ENCODE peak calls at places on chromosomes 6 and 20, in seven cellular contexts. M, N, T, H, Q, I and R are unnamed samples.

GRCh38 chr20:62578294-62578897 is 63.9 kb upstream of the SLCO4A1 start:
- DNase-seq in M (no peak), N (no peak), T (no peak), H (no peak), Q (no peak), I (no peak), R (no peak)

GRCh38 chr6:43129434-43130194 is 41.5 kb upstream of the SRF start:
- DNase-seq in M (no peak), N (no peak), T (peak), H (no peak), Q (peak), I (peak), R (no peak)

GRCh38 chr6:1482381-1483166 is 93.2 kb downstream of the FOXF2 start:
- DNase-seq in M (peak), N (no peak), T (no peak), H (no peak), Q (peak), I (no peak), R (no peak)

GRCh38 chr20:44483112-44483511 is 7.4 kb downstream of the TTPAL start:
- DNase-seq in M (no peak), N (no peak), T (no peak), H (no peak), Q (no peak), I (no peak), R (no peak)

GRCh38 chr6:139240161-139241010 is 51.4 kb downstream of the TXLNB start:
- DNase-seq in M (no peak), N (no peak), T (peak), H (peak), Q (peak), I (no peak), R (no peak)

GRCh38 chr6:45922728-45923351 is 92.8 kb downstream of the CLIC5 start:
- DNase-seq in M (peak), N (peak), T (peak), H (peak), Q (peak), I (peak), R (peak)

GRCh38 chr6:34115396-34116314 is 30.2 kb downstream of the GRM4 start:
- DNase-seq in M (peak), N (peak), T (peak), H (no peak), Q (peak), I (peak), R (no peak)

GRCh38 chr6:67369679-67370078 is 1265.4 kb upstream of the ADGRB3 start:
- DNase-seq in M (no peak), N (no peak), T (no peak), H (no peak), Q (no peak), I (no peak), R (no peak)

GRCh38 chr6:38714239-38715015 is 684 bp upstream of the DNAH8 start:
- DNase-seq in M (no peak), N (no peak), T (no peak), H (no peak), Q (no peak), I (no peak), R (no peak)

GRCh38 chr6:147881432-147881831 is 372.9 kb downstream of the SAMD5 start:
- DNase-seq in M (no peak), N (no peak), T (no peak), H (no peak), Q (no peak), I (no peak), R (no peak)

GRCh38 chr6:4313044-4313686 is 177.8 kb upstream of the ECI2 start:
- DNase-seq in M (no peak), N (peak), T (peak), H (peak), Q (peak), I (peak), R (no peak)

GRCh38 chr6:133289733-133290306 is 48.7 kb downstream of the EYA4 start:
- DNase-seq in M (no peak), N (no peak), T (no peak), H (no peak), Q (no peak), I (no peak), R (no peak)

GRCh38 chr6:69162811-69163210 is 527.7 kb downstream of the ADGRB3 start:
- DNase-seq in M (no peak), N (no peak), T (peak), H (no peak), Q (no peak), I (peak), R (no peak)

GRCh38 chr20:12748359-12748994 is 260.3 kb upstream of the SPTLC3 start:
- DNase-seq in M (peak), N (no peak), T (no peak), H (no peak), Q (no peak), I (no peak), R (no peak)

GRCh38 chr6:88477411-88477810 is 311.3 kb upstream of the CNR1 start:
- DNase-seq in M (no peak), N (no peak), T (no peak), H (no peak), Q (no peak), I (no peak), R (no peak)

GRCh38 chr6:168648240-168648639 is 207.3 kb downstream of the SMOC2 start:
- DNase-seq in M (no peak), N (peak), T (no peak), H (no peak), Q (no peak), I (no peak), R (no peak)
- H3K27ac ChIP-seq in M (no peak), N (no peak), T (no peak), H (no peak), Q (no peak), I (no peak), R (no peak)

GRCh38 chr20:50924261-50924660 is 7.0 kb downstream of the ADNP start:
- DNase-seq in M (no peak), N (no peak), T (no peak), H (no peak), Q (peak), I (no peak), R (no peak)

GRCh38 chr20:50918403-50918802 is 12.8 kb downstream of the ADNP start:
- DNase-seq in M (no peak), N (no peak), T (peak), H (no peak), Q (peak), I (no peak), R (no peak)

GRCh38 chr20:50921783-50922501 is 9.3 kb downstream of the ADNP start:
- DNase-seq in M (no peak), N (no peak), T (no peak), H (no peak), Q (no peak), I (no peak), R (no peak)

GRCh38 chr20:50919567-50919966 is 11.7 kb downstream of the ADNP start:
- DNase-seq in M (no peak), N (no peak), T (peak), H (no peak), Q (peak), I (no peak), R (no peak)

GRCh38 chr20:50921055-50921454 is 10.2 kb downstream of the ADNP start:
- DNase-seq in M (no peak), N (no peak), T (peak), H (no peak), Q (no peak), I (no peak), R (no peak)
- H3K27ac ChIP-seq in M (no peak), N (no peak), T (peak), H (no peak), Q (no peak), I (no peak), R (no peak)

DNA sequence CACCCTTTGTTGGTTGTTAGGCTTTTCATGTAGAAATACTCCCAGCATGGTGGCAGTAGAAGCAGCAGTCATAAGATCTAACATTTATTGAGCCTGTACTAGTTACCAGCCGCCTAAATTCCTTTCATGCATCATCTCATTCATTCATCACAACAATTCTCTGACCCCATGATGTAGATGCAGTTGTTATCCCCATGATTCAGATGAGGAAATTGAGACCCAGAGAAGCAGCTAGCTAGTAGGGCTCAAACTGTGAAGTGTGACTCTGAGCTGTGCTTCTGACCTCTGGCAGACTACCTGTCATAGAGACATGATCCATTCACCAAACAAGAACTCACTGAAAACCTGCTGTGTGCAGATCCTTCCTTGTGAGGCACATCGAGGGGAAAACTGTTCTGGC is 16.9 kb downstream of the RREB1 start:
- DNase-seq in M (no peak), N (no peak), T (peak), H (no peak), Q (peak), I (no peak), R (no peak)
- H3K27ac ChIP-seq in M (no peak), N (peak), T (no peak), H (no peak), Q (no peak), I (peak), R (no peak)

GRCh38 chr6:7647504-7647903 is 57.5 kb downstream of the SNRNP48 start:
- DNase-seq in M (peak), N (no peak), T (no peak), H (no peak), Q (no peak), I (no peak), R (no peak)
- H3K27ac ChIP-seq in M (no peak), N (no peak), T (no peak), H (no peak), Q (no peak), I (no peak), R (no peak)

GRCh38 chr6:31545291-31545690 is 1.1 kb downstream of the ATP6V1G2 start:
- DNase-seq in M (no peak), N (no peak), T (no peak), H (no peak), Q (no peak), I (no peak), R (no peak)

GRCh38 chr6:31546339-31546961 is at the start of gene ATP6V1G2:
- DNase-seq in M (peak), N (peak), T (peak), H (peak), Q (peak), I (peak), R (peak)

GRCh38 chr6:31546962-31547726 is at the start of gene NFKBIL1:
- DNase-seq in M (peak), N (peak), T (peak), H (peak), Q (peak), I (peak), R (peak)

GRCh38 chr6:31547727-31548422 is 467 bp downstream of the NFKBIL1 start:
- DNase-seq in M (no peak), N (no peak), T (no peak), H (no peak), Q (no peak), I (no peak), R (no peak)

GRCh38 chr6:31548423-31548873 is 1.0 kb downstream of the NFKBIL1 start:
- DNase-seq in M (no peak), N (no peak), T (no peak), H (no peak), Q (no peak), I (no peak), R (no peak)
- H3K27ac ChIP-seq in M (no peak), N (peak), T (peak), H (no peak), Q (peak), I (peak), R (peak)

DNA sequence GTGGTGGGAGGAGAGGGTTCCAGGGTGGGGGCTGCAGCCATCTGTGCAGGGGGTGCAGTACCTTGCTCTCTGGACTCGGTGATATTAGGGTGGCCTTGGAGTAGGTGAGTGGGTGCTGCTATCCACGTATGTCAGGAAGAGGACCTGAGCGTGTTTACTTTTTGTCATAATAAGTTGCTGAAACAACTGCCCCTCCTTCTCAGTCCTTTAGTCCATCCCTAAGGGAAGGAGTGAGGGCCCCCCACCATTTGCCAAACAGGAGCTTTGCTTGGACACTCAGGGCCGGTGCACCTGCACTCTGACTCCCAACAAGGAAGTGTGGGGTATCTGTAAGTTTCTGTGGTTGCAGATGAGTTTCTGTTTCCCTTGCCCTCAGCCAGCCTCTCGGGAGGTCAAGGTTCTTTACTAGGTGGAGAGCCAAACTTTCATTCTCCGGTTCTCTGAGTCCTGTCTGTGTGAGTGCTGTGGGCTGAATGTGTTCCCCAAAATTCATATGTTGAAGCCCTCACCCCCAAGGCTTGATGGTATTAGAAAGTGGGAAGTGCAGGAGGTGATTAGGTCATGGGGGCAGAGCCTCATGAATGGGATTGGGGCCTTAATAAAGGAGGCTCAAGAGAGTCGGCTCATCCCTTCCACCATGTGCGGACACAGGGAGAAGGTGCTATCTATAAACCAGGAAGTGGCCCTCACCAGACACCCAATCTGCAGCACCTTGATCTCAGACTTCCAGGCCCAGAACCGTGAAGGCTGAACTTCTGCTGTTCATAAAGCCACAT is 19.7 kb upstream of the CCR6 start:
- DNase-seq in M (peak), N (no peak), T (no peak), H (no peak), Q (no peak), I (no peak), R (no peak)
- H3K27ac ChIP-seq in M (peak), N (no peak), T (no peak), H (no peak), Q (no peak), I (no peak), R (no peak)

GRCh38 chr6:167495506-167496391 is 170.9 kb downstream of the TTLL2 start:
- DNase-seq in M (no peak), N (no peak), T (no peak), H (no peak), Q (no peak), I (no peak), R (peak)
- H3K27ac ChIP-seq in M (no peak), N (no peak), T (no peak), H (no peak), Q (no peak), I (no peak), R (peak)